ENCODE peak calls at places on chromosomes 1 and 21, in four cellular contexts. A is cardiac muscle cell, Y is heart left ventricle, X is PC-9. W is an unnamed sample.

GRCh38 chr1:197024460-197024859 is 42.6 kb downstream of the F13B start:
- DNase-seq in A (peak), Y (no peak), X (peak), W (peak)

GRCh38 chr1:40848530-40849189 is 13.5 kb downstream of the CITED4 start:
- DNase-seq in A (peak), Y (peak), X (peak), W (no peak)

GRCh38 chr1:30911061-30911954 is 2.8 kb upstream of the SDC3 start:
- DNase-seq in A (peak), Y (peak), X (peak), W (peak)

GRCh38 chr1:182520746-182521145 is 68.3 kb downstream of the RNASEL start:
- DNase-seq in A (no peak), Y (no peak), X (no peak), W (no peak)

GRCh38 chr1:78225153-78225552 is 179.4 kb downstream of the GIPC2 start:
- DNase-seq in A (no peak), Y (no peak), X (no peak), W (no peak)

GRCh38 chr1:6000444-6001288 is 8.4 kb upstream of the NPHP4 start:
- DNase-seq in A (no peak), Y (no peak), X (no peak), W (no peak)

GRCh38 chr1:32893198-32894018 is 7.1 kb downstream of the HPCA start:
- DNase-seq in A (peak), Y (no peak), X (no peak), W (no peak)

GRCh38 chr1:209875510-209875909 is 47.7 kb downstream of the UTP25 start:
- DNase-seq in A (peak), Y (no peak), X (no peak), W (peak)

GRCh38 chr1:169288011-169288414 is 79.6 kb downstream of the NME7 start:
- DNase-seq in A (peak), Y (no peak), X (peak), W (peak)

GRCh38 chr1:235582130-235582529 is 67.5 kb downstream of the GNG4 start:
- DNase-seq in A (no peak), Y (no peak), X (no peak), W (no peak)

GRCh38 chr21:21200939-21201610 is 202.9 kb downstream of the NCAM2 start:
- DNase-seq in A (peak), Y (no peak), X (no peak), W (no peak)

GRCh38 chr1:214550339-214551051 is 907 bp downstream of the PTPN14 start:
- DNase-seq in A (no peak), Y (no peak), X (no peak), W (no peak)

GRCh38 chr1:113095790-113096455 is 22.9 kb downstream of the LRIG2 start:
- DNase-seq in A (no peak), Y (peak), X (no peak), W (no peak)

GRCh38 chr1:46690931-46691411 is 19.3 kb downstream of the TEX38 start:
- DNase-seq in A (no peak), Y (no peak), X (no peak), W (no peak)

GRCh38 chr21:45974073-45975016 is 7.2 kb upstream of the COL6A1 start:
- DNase-seq in A (peak), Y (peak), X (no peak), W (no peak)

GRCh38 chr1:7221823-7222462 is 436.7 kb downstream of the CAMTA1 start:
- DNase-seq in A (no peak), Y (no peak), X (no peak), W (no peak)

GRCh38 chr1:147723691-147724323 is 36.6 kb downstream of the GJA5 start:
- DNase-seq in A (peak), Y (peak), X (peak), W (no peak)

GRCh38 chr21:39444406-39445145 is 1.0 kb downstream of the LCA5L start:
- DNase-seq in A (peak), Y (no peak), X (no peak), W (no peak)

GRCh38 chr21:45150630-45151265 is 76.4 kb downstream of the ADARB1 start:
- DNase-seq in A (no peak), Y (peak), X (no peak), W (no peak)

GRCh38 chr1:214708321-214708960 is 105.4 kb downstream of the CENPF start:
- DNase-seq in A (no peak), Y (no peak), X (no peak), W (no peak)

GRCh38 chr1:55213885-55214213 is 1.3 kb downstream of the USP24 start:
- DNase-seq in A (no peak), Y (no peak), X (no peak), W (no peak)

GRCh38 chr1:198934414-198934813 is 295.6 kb downstream of the PTPRC start:
- DNase-seq in A (no peak), Y (no peak), X (no peak), W (no peak)

GRCh38 chr1:198936371-198937083 is 297.7 kb downstream of the PTPRC start:
- DNase-seq in A (peak), Y (no peak), X (no peak), W (no peak)

GRCh38 chr1:198934901-198935301 is 296.1 kb downstream of the PTPRC start:
- DNase-seq in A (peak), Y (no peak), X (peak), W (no peak)

GRCh38 chr1:198933506-198933905 is 294.7 kb downstream of the PTPRC start:
- DNase-seq in A (no peak), Y (no peak), X (no peak), W (no peak)

DNA sequence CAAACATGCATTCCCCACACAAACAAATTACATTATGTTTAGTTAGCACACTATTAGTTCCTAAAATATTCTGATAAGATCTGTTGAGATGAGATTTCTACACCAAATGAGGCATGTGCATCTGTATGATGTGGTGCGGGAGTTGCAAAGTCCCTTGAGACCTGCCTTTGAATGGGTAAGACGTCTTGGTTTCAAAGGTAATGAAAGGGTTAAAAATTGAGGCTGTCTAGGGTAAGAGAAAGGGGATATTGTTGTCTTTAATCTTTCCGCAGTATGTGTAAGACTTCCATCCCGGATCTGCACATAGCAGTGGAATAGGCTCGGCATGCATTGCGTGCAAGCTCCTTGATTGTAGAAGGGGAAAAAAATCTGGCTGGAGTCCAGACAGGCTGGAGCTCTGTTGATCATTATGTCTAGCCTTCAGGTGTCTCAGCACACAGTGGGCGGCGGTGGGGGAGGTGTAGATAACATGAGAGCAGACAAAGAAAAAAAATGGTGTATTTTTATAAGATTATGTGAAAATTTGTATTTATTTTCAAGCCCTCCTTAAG is 296.6 kb downstream of the PTPRC start:
- DNase-seq in A (peak), Y (peak), X (peak), W (peak)
- H3K4me3 ChIP-seq in A (peak), Y (peak), X (peak), W (peak)

DNA sequence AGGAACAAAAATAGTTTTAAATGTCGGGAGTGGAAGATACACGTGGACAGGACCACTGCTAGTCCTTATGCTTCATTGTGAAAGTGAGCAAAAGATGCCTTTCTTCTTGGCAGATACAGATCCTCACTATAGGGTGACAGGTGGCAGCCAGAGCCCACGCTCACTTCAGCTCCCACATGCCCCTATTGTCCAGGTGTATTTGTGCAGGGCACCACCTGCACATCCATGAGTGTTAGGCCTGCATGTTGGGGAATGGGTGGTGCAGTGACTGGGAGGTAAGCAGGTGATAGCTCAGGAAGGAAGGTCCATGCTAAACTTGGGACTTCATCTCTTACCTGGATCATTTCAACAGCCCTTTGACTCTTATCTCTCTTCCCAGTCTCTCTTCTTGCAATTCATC is 27.4 kb downstream of the SLC5A9 start:
- DNase-seq in A (no peak), Y (no peak), X (no peak), W (no peak)
- TF ChIP-seq CTCF in A (no peak), Y (no peak), X (no peak), W (no peak)

GRCh38 chr21:28775071-28775470 is 217.6 kb downstream of the LTN1 start:
- DNase-seq in A (no peak), Y (no peak), X (no peak), W (no peak)

GRCh38 chr21:28776251-28776650 is 216.4 kb downstream of the LTN1 start:
- DNase-seq in A (peak), Y (no peak), X (no peak), W (peak)

GRCh38 chr21:28783641-28784185 is 209.0 kb downstream of the LTN1 start:
- DNase-seq in A (no peak), Y (no peak), X (no peak), W (no peak)

GRCh38 chr21:28781602-28782274 is 210.9 kb downstream of the LTN1 start:
- DNase-seq in A (peak), Y (no peak), X (no peak), W (no peak)

DNA sequence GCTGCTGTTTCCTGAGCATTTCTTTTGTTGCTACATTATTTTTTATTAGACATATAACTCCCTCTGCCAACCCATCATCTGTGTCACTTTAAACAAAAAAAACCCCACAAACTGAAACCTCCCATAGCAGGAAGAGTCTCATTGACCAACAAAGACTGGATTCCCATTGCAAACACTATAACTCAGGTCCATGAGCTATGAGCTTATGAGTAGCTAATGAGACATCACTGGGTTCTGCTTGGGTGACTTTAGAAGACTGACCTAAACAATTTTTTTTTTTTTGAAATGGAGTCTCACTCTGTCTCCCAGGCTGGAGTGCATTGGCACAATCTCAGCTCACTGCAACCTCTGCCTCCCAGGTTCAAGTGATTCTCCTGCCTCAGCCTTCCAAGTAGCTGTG is 212.8 kb downstream of the LTN1 start:
- DNase-seq in A (no peak), Y (no peak), X (no peak), W (no peak)
- H3K4me3 ChIP-seq in A (no peak), Y (no peak), X (no peak), W (no peak)

GRCh38 chr1:2050793-2051682 is 827 bp downstream of the PRKCZ start:
- DNase-seq in A (no peak), Y (no peak), X (no peak), W (no peak)

GRCh38 chr1:2050482-2050792 is 226 bp downstream of the PRKCZ start:
- DNase-seq in A (no peak), Y (no peak), X (peak), W (no peak)

GRCh38 chr1:2047749-2048729 is 2.2 kb upstream of the PRKCZ start:
- DNase-seq in A (no peak), Y (no peak), X (no peak), W (no peak)

GRCh38 chr1:2049225-2049516 is 1.0 kb upstream of the PRKCZ start:
- DNase-seq in A (no peak), Y (no peak), X (no peak), W (no peak)

GRCh38 chr1:2049517-2050481 is at the start of gene PRKCZ:
- DNase-seq in A (peak), Y (peak), X (peak), W (no peak)
- TF ChIP-seq CTCF in A (peak), Y (no peak), X (peak), W (peak)

GRCh38 chr1:204817341-204817740 is 53.3 kb upstream of the NFASC start:
- DNase-seq in A (no peak), Y (no peak), X (no peak), W (no peak)

GRCh38 chr1:204821476-204821875 is 49.2 kb upstream of the NFASC start:
- DNase-seq in A (peak), Y (no peak), X (no peak), W (no peak)

GRCh38 chr1:204819495-204819894 is 51.2 kb upstream of the NFASC start:
- DNase-seq in A (no peak), Y (no peak), X (no peak), W (no peak)

GRCh38 chr1:204818998-204819397 is 51.7 kb upstream of the NFASC start:
- DNase-seq in A (no peak), Y (no peak), X (no peak), W (no peak)

GRCh38 chr1:204821924-204822323 is 48.7 kb upstream of the NFASC start:
- DNase-seq in A (no peak), Y (no peak), X (no peak), W (no peak)
- H3K4me3 ChIP-seq in A (no peak), Y (no peak), X (no peak), W (no peak)

DNA sequence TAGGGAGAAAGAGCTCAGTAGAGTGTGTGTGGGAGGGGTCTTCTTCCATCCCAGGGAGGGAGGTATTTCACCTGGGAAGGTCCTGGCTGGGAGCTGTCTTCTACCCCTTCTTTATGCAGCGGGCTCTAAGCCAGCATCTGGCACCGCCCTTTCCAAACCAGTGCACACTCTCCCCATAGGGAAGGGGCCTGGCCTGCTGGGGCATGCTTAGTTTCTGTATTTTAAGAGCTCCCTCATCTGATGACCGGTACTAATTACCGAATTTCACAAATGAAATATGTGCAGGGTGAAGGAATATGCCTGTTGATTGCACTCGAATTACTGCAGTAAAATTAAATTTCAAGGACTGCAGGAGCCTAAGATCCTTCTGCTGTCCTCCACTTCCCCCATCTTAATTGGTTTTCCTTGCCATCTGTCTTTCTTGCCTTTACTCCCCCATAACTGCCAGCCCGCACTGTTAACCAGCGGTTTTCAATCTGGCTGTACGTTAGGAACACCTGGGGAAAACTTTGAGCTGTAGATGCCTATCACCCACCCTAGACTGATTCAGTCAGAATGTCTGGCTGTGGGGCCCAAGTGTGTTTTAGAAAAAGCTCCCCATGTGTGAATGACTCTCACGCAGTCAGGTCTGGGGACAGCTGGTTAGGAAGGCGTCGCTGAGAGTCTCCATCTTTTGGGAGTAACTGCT is 20.1 kb downstream of the GALNT2 start:
- DNase-seq in A (no peak), Y (no peak), X (no peak), W (no peak)
- TF ChIP-seq CTCF in A (no peak), Y (no peak), X (no peak), W (no peak)

GRCh38 chr1:239719642-239720258 is 333.4 kb downstream of the CHRM3 start:
- DNase-seq in A (no peak), Y (no peak), X (no peak), W (no peak)
- H3K4me3 ChIP-seq in A (no peak), Y (peak), X (no peak), W (no peak)

DNA sequence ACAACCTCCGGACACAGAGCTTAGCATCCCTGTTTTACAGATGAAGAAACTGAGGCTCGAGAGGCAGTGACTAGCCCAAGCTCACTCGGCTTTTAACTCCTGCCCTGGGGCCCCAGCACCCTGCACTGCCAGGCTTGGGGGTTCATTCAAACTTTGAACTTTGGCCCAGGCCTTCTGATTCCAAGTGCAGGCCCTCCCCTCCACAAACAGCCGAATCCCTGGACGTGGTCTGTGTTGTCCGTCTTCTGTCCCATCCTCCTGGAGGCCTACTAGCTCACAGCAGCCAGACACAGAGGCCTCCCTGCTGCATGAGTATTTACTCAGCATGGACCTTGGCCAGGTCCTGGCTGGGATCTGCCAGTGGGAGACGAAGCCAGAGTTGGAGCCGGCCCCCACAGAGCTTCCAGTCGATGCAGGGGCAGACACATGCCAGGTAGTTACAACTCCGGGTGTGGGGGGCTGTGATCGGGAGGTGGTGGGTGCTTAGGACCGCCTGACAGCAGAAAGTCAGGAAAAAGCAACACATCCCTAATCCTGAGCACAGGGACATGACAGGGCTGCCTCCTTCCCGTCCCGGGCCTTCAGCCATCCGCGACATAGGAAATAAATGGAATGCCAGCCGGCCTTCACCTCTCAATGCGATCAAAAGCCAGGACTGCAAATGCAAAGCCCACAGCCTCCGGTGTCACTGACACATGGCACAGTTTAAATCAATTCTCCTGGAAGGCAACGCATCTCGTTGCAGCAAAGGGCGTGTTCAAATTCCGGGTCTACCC is 7.4 kb downstream of the IFFO2 start:
- DNase-seq in A (peak), Y (no peak), X (no peak), W (no peak)
- TF ChIP-seq CTCF in A (no peak), Y (no peak), X (no peak), W (no peak)

GRCh38 chr1:63833346-63834065 is 59.7 kb downstream of the ROR1 start:
- DNase-seq in A (no peak), Y (no peak), X (no peak), W (no peak)

GRCh38 chr1:63827411-63828321 is 53.8 kb downstream of the ROR1 start:
- DNase-seq in A (peak), Y (no peak), X (no peak), W (no peak)

GRCh38 chr1:63831409-63831808 is 57.6 kb downstream of the ROR1 start:
- DNase-seq in A (no peak), Y (no peak), X (no peak), W (no peak)

GRCh38 chr1:63828322-63829044 is 54.7 kb downstream of the ROR1 start:
- DNase-seq in A (no peak), Y (no peak), X (no peak), W (no peak)

GRCh38 chr1:63829349-63830327 is 55.8 kb downstream of the ROR1 start:
- DNase-seq in A (peak), Y (no peak), X (no peak), W (no peak)
- H3K4me3 ChIP-seq in A (no peak), Y (no peak), X (no peak), W (no peak)